ENCODE peak calls at places on chromosomes 6 and 20, in seven cellular contexts. H is tibial nerve, J is IMR-90, T is kidney, V is sigmoid colon, L is PC-9, C is aorta. Q is an unnamed sample. For H3K9me3, the result is how much of the 10 kb centered on the place peaks cover.

GRCh38 chr6:28634758-28635546 is 109.3 kb downstream of the GPX5 start:
- DNase-seq in L (no peak), J (no peak), T (no peak), V (no peak), C (no peak), H (no peak), Q (no peak)

GRCh38 chr6:162211022-162211421 is 516.5 kb downstream of the PRKN start:
- DNase-seq in T (no peak), L (no peak), V (no peak), J (no peak), H (no peak), C (no peak), Q (no peak)

GRCh38 chr6:136582702-136583471 is 32.7 kb upstream of the MAP7 start:
- DNase-seq in L (peak), H (no peak), J (peak), T (no peak), C (no peak), V (no peak), Q (no peak)

GRCh38 chr6:17156112-17156921 is 54.5 kb downstream of the STMND1 start:
- DNase-seq in H (peak), T (no peak), V (peak), L (peak), J (peak), C (no peak), Q (peak)

GRCh38 chr20:8156603-8157079 is 24.6 kb downstream of the PLCB1 start:
- DNase-seq in J (peak), T (no peak), C (no peak), H (no peak), L (peak), V (no peak), Q (no peak)

GRCh38 chr6:16267428-16268263 is 29.3 kb downstream of the GMPR start:
- DNase-seq in H (no peak), T (no peak), L (no peak), C (no peak), V (no peak), J (no peak), Q (peak)

GRCh38 chr20:3563548-3564177 is 92.8 kb downstream of the ATRN start:
- DNase-seq in J (peak), T (no peak), V (no peak), L (no peak), C (no peak), H (no peak), Q (peak)

GRCh38 chr20:25282034-25282781 is 34.3 kb downstream of the PYGB start:
- DNase-seq in V (peak), J (no peak), T (peak), C (peak), H (peak), L (no peak), Q (no peak)

GRCh38 chr6:142459267-142459666 is 157.5 kb downstream of the ADGRG6 start:
- DNase-seq in L (no peak), T (no peak), H (no peak), V (no peak), C (no peak), J (peak), Q (no peak)

GRCh38 chr6:39594304-39594703 is 130.9 kb downstream of the KIF6 start:
- DNase-seq in L (no peak), H (no peak), T (no peak), V (no peak), C (no peak), J (no peak), Q (no peak)

GRCh38 chr6:129890164-129890563 is 29.0 kb upstream of the TMEM244 start:
- DNase-seq in C (no peak), V (no peak), L (no peak), J (peak), T (no peak), H (no peak), Q (no peak)

GRCh38 chr6:71855406-71855805 is 30.9 kb upstream of the RIMS1 start:
- DNase-seq in C (no peak), J (no peak), L (no peak), V (no peak), H (no peak), T (no peak), Q (peak)

GRCh38 chr6:75302280-75302679 is 17.7 kb upstream of the TMEM30A start:
- DNase-seq in H (no peak), J (no peak), L (no peak), C (no peak), T (no peak), V (no peak), Q (no peak)

GRCh38 chr6:125406771-125407170 is 105.0 kb upstream of the HDDC2 start:
- DNase-seq in C (no peak), T (no peak), J (no peak), H (no peak), L (no peak), V (no peak), Q (no peak)

GRCh38 chr20:23613676-23614075 is 8.0 kb upstream of the CST9 start:
- DNase-seq in C (no peak), V (no peak), H (peak), L (no peak), J (no peak), T (peak), Q (no peak)

GRCh38 chr6:45421700-45422540 is 44.2 kb upstream of the SUPT3H start:
- DNase-seq in L (peak), V (peak), T (peak), C (peak), J (peak), H (peak), Q (no peak)

GRCh38 chr6:57256541-57256940 is 34.4 kb upstream of the RAB23 start:
- DNase-seq in T (no peak), L (no peak), H (no peak), J (peak), V (no peak), C (no peak), Q (no peak)

GRCh38 chr20:29300579-29301551 is 1956.6 kb upstream of the DEFB115 start:
- DNase-seq in H (no peak), C (no peak), L (no peak), J (no peak), V (peak), T (peak), Q (no peak)
- H3K9me3 ChIP-seq in H (half or more), C (under half), L (under half), J (under half), V (under half), T (under half), Q (under half)

GRCh38 chr20:37296371-37296770 is 6.9 kb downstream of the MANBAL start:
- DNase-seq in T (no peak), V (no peak), L (no peak), J (no peak), H (no peak), C (no peak), Q (no peak)

GRCh38 chr20:37295001-37295400 is 5.5 kb downstream of the MANBAL start:
- DNase-seq in J (peak), V (peak), H (no peak), L (peak), C (no peak), T (no peak), Q (no peak)

GRCh38 chr20:37295595-37295994 is 6.1 kb downstream of the MANBAL start:
- DNase-seq in H (no peak), L (no peak), J (no peak), C (no peak), V (no peak), T (no peak), Q (no peak)

GRCh38 chr20:37298190-37298939 is 8.9 kb downstream of the MANBAL start:
- DNase-seq in L (no peak), T (no peak), C (peak), J (peak), H (peak), V (no peak), Q (no peak)

GRCh38 chr20:37297066-37297736 is 7.7 kb downstream of the MANBAL start:
- DNase-seq in H (no peak), C (peak), V (peak), J (peak), L (no peak), T (no peak), Q (no peak)
- H3K27ac ChIP-seq in H (no peak), C (peak), V (peak), J (peak), L (no peak), T (no peak), Q (no peak)

GRCh38 chr6:151313060-151313459 is 73.3 kb downstream of the AKAP12 start:
- DNase-seq in L (no peak), T (no peak), J (no peak), V (no peak), C (no peak), H (no peak), Q (no peak)

GRCh38 chr6:151320140-151320539 is 71.2 kb downstream of the ZBTB2 start:
- DNase-seq in J (no peak), L (no peak), V (no peak), H (no peak), T (no peak), C (no peak), Q (no peak)

GRCh38 chr6:151321438-151321837 is 69.9 kb downstream of the ZBTB2 start:
- DNase-seq in J (no peak), L (no peak), T (no peak), C (no peak), V (no peak), H (no peak), Q (no peak)

GRCh38 chr6:151317995-151318365 is 73.4 kb downstream of the ZBTB2 start:
- DNase-seq in J (no peak), V (no peak), T (no peak), H (no peak), C (no peak), L (no peak), Q (no peak)

DNA sequence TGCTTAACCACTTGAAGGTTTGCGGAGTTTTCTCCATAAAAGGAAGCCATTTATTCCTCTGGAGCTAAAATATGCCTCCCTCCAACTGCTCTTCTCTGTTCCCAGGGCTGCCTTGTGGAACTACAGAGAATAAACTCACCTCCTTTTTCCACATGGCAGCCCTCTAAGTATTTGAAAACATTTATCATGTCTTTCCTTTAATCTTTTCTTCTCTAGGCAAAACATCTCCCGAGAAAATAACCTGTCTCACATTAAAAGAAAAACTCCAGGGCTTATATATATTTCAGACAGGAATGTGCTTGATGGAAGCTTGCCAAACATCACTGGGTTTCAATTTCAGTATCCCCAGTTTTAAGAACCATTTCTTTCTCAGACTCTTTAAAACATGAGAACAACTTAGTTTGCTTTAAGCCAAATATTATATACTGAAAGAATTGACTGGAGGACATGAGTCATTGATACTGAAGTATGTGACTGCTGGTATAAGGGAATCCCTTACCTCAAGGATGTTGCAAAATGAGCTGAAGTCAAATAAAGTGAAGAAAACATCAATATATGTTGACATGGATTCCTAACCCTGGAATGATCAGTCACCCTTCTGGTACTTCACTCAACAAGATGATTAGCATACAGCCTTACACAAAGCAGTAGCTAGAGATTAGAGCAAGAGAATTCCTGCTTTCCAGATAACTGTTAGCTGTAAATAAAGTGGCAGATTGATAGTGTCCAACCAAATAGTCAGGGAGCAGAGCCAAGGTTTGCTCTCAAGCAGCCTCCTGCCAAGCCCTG is 74.0 kb downstream of the ZBTB2 start:
- DNase-seq in J (peak), V (no peak), T (no peak), L (peak), C (no peak), H (no peak), Q (no peak)
- H3K9me3 ChIP-seq in J (under half), V (under half), T (under half), L (under half), C (under half), H (under half), Q (under half)

DNA sequence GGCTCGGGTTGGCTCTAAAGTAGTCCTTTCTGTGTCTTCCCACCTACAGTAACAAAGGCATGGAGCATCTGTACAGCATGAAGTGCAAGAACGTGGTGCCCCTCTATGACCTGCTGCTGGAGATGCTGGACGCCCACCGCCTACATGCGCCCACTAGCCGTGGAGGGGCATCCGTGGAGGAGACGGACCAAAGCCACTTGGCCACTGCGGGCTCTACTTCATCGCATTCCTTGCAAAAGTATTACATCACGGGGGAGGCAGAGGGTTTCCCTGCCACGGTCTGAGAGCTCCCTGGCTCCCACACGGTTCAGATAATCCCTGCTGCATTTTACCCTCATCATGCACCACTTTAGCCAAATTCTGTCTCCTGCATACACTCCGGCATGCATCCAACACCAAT is 291.2 kb downstream of the ESR1 start:
- DNase-seq in V (no peak), L (no peak), H (no peak), J (no peak), C (no peak), T (peak), Q (no peak)
- H3K27ac ChIP-seq in V (no peak), L (no peak), H (no peak), J (no peak), C (no peak), T (no peak), Q (no peak)

GRCh38 chr6:308768-309167 is 16.5 kb downstream of the DUSP22 start:
- DNase-seq in L (no peak), T (no peak), H (no peak), V (no peak), C (no peak), J (no peak), Q (no peak)

GRCh38 chr6:308307-308706 is 16.0 kb downstream of the DUSP22 start:
- DNase-seq in T (no peak), J (no peak), C (no peak), V (no peak), H (no peak), L (no peak), Q (no peak)

GRCh38 chr6:307874-308273 is 15.6 kb downstream of the DUSP22 start:
- DNase-seq in C (no peak), T (no peak), L (no peak), J (no peak), V (no peak), H (no peak), Q (no peak)

GRCh38 chr6:306641-307061 is 14.4 kb downstream of the DUSP22 start:
- DNase-seq in C (no peak), L (no peak), J (no peak), V (no peak), T (no peak), H (no peak), Q (no peak)

GRCh38 chr6:307065-307814 is 15.0 kb downstream of the DUSP22 start:
- DNase-seq in L (no peak), T (no peak), V (no peak), C (no peak), J (no peak), H (no peak), Q (no peak)
- H3K9me3 ChIP-seq in L (under half), T (under half), V (under half), C (under half), J (under half), H (under half), Q (under half)

GRCh38 chr6:146355521-146356100 is 188.0 kb upstream of the RAB32 start:
- DNase-seq in J (no peak), V (no peak), T (no peak), H (no peak), C (no peak), L (no peak), Q (peak)

GRCh38 chr6:146359123-146359522 is 184.5 kb upstream of the RAB32 start:
- DNase-seq in V (no peak), C (no peak), L (no peak), T (no peak), H (no peak), J (no peak), Q (no peak)

GRCh38 chr6:146358341-146359046 is 185.1 kb upstream of the RAB32 start:
- DNase-seq in J (no peak), C (no peak), T (no peak), L (no peak), V (no peak), H (no peak), Q (peak)

GRCh38 chr6:146354451-146354850 is 189.2 kb upstream of the RAB32 start:
- DNase-seq in L (no peak), T (no peak), C (no peak), J (no peak), H (no peak), V (no peak), Q (peak)

GRCh38 chr6:146357578-146358340 is 185.9 kb upstream of the RAB32 start:
- DNase-seq in H (no peak), V (no peak), L (peak), J (peak), C (no peak), T (no peak), Q (peak)
- H3K27ac ChIP-seq in H (no peak), V (peak), L (peak), J (no peak), C (no peak), T (no peak), Q (peak)

DNA sequence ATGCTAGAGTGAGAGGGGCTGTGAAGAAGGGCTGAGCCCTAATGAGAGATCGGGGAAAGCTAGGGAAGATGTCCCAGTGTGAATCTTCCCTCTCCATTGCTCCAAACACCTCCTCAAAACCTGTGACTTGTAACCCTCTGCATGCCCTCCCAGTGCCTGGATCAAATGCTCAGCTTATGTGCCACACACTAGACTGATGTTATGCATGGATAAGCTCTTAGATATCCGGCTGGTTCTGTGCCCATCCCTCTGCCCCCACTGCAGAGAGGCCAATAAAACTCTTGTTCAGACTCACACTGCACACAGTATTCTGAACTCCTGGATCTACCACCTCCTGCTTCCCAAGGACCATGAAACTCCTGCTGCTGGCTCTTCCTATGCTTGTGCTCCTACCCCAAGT is at the start of gene DEFB118:
- DNase-seq in V (no peak), C (no peak), J (no peak), H (no peak), L (no peak), T (no peak), Q (no peak)
- H3K9me3 ChIP-seq in V (under half), C (under half), J (under half), H (under half), L (under half), T (under half), Q (under half)

GRCh38 chr6:11943060-11943459 is 69.1 kb upstream of the HIVEP1 start:
- DNase-seq in L (no peak), V (no peak), H (no peak), T (no peak), C (no peak), J (no peak), Q (no peak)

GRCh38 chr6:11947063-11947462 is 65.0 kb upstream of the HIVEP1 start:
- DNase-seq in C (no peak), J (no peak), T (no peak), L (no peak), H (no peak), V (no peak), Q (peak)

GRCh38 chr6:11944111-11944510 is 68.0 kb upstream of the HIVEP1 start:
- DNase-seq in T (no peak), C (no peak), L (no peak), J (no peak), H (no peak), V (no peak), Q (no peak)

GRCh38 chr6:11938285-11938890 is 73.7 kb upstream of the HIVEP1 start:
- DNase-seq in V (no peak), T (no peak), H (no peak), C (no peak), J (no peak), L (no peak), Q (no peak)

GRCh38 chr6:11942185-11942864 is 69.8 kb upstream of the HIVEP1 start:
- DNase-seq in J (no peak), L (no peak), V (no peak), C (no peak), T (no peak), H (no peak), Q (no peak)
- H3K27ac ChIP-seq in J (no peak), L (no peak), V (no peak), C (no peak), T (no peak), H (no peak), Q (no peak)

GRCh38 chr20:62132421-62132820 is 10.1 kb downstream of the LSM14B start:
- DNase-seq in V (no peak), J (no peak), H (no peak), C (no peak), L (no peak), T (no peak), Q (no peak)
- H3K9me3 ChIP-seq in V (under half), J (under half), H (under half), C (under half), L (under half), T (under half), Q (under half)

Q was measured in Karpas-422.